ENCODE peak calls at places on chromosomes 6 and 20, in seven cellular contexts. E is H1, D is mesenchymal stem cell, O is H9, U is neuronal stem cell, A is mesendoderm, T is trophoblast cell. L is an unnamed sample.

GRCh38 chr6:147179809-147180208 is 24.4 kb upstream of the STXBP5 start:
- DNase-seq in U (no peak), T (no peak), D (no peak), A (no peak), O (no peak), E (no peak), L (no peak)

GRCh38 chr6:131013495-131013894 is 49.5 kb downstream of the EPB41L2 start:
- DNase-seq in E (no peak), O (no peak), U (no peak), D (peak; percentile 76), T (no peak), A (no peak), L (peak; percentile 88)

GRCh38 chr20:37915800-37916570 is 13.1 kb downstream of the VSTM2L start:
- DNase-seq in E (peak; percentile 77), U (no peak), O (peak; percentile 65), D (no peak), T (no peak), A (peak; percentile 84), L (no peak)

GRCh38 chr6:75429304-75429703 is 64.3 kb downstream of the FILIP1 start:
- DNase-seq in T (no peak), D (no peak), A (no peak), E (no peak), U (no peak), O (no peak), L (no peak)

GRCh38 chr20:43778375-43778774 is 51.6 kb upstream of the GTSF1L start:
- DNase-seq in D (no peak), E (no peak), T (no peak), O (no peak), A (no peak), U (no peak), L (no peak)

GRCh38 chr20:3177746-3178477 is 4.6 kb upstream of the LZTS3 start:
- DNase-seq in E (no peak), O (no peak), D (no peak), U (no peak), A (no peak), T (no peak), L (no peak)

GRCh38 chr6:135686784-135687301 is 164.7 kb upstream of the PDE7B start:
- DNase-seq in U (no peak), D (peak; percentile 32), E (no peak), T (no peak), O (no peak), A (no peak), L (peak; percentile 60)

GRCh38 chr6:37177083-37177949 is 7.4 kb downstream of the PIM1 start:
- DNase-seq in U (no peak), A (peak; percentile 12), T (no peak), E (no peak), D (no peak), O (no peak), L (no peak)

GRCh38 chr20:12166053-12166717 is 248.5 kb downstream of the BTBD3 start:
- DNase-seq in E (no peak), O (no peak), D (peak; percentile 89), A (no peak), T (peak; percentile 1), U (no peak), L (peak; percentile 95)

GRCh38 chr20:54477134-54477533 is 1.7 kb downstream of the DOK5 start:
- DNase-seq in T (no peak), E (no peak), A (no peak), D (no peak), U (no peak), O (no peak), L (no peak)

GRCh38 chr6:101489456-101489855 is 95.9 kb downstream of the GRIK2 start:
- DNase-seq in D (no peak), E (no peak), O (no peak), A (no peak), U (no peak), T (no peak), L (no peak)

GRCh38 chr6:149452062-149452939 is 32.5 kb downstream of the ZC3H12D start:
- DNase-seq in D (no peak), U (no peak), E (no peak), O (no peak), A (no peak), T (no peak), L (no peak)

GRCh38 chr6:170127151-170127550 is 163.7 kb downstream of the DLL1 start:
- DNase-seq in U (no peak), O (no peak), T (no peak), E (peak; percentile 26), A (no peak), D (no peak), L (no peak)

DNA sequence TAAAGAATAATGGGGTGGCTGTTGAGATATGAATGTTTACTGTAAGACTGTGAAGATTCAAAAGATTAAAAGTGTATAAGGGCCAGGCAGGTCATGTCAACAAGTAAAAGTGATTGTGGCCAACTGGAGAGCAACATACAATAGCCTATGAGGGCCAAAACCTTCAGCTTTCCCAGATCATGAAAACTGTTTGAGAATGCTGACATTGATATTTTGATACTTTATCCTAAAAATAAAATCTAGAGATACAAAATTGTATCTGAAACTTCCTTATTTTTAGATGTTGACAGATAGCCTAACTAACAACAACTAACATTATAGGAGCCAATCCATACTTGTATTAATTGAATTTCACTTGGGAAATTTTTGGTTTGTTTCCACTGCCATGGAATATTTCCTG is 70.3 kb upstream of the PAK5 start:
- DNase-seq in O (no peak), E (no peak), A (no peak), U (no peak), T (no peak), D (no peak), L (no peak)
- H2BK120ac ChIP-seq in O (no peak overlapping the region), E (no peak overlapping the region), A (no peak overlapping the region), U (no peak overlapping the region), T (no peak overlapping the region), D (no peak overlapping the region), L (no peak overlapping the region)

DNA sequence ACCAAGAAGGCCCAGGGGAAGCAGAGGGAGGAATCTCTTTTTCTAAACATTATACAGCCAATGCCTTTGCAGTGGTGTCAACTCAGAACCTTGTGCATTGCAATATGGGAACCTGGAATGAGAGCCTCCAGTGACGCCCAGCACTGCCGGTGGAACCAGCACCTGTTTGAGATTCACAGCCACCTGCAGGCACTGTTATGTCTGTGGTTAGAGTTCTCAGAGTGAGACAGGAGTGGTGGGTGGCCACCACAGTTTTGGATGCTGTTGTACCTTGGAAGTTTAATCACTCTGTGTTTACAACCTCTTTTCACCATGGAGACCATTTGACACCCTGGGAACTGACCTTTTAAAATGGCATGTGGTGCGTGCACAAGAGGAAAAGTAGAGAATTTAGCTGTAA is 185.3 kb upstream of the KCNG1 start:
- DNase-seq in D (no peak), T (no peak), A (no peak), U (no peak), O (peak; percentile 20), E (no peak), L (no peak)
- H2BK5ac ChIP-seq in D (no peak overlapping the region), T (no peak overlapping the region), A (no peak overlapping the region), U (no peak overlapping the region), O (no peak overlapping the region), E (no peak overlapping the region), L (no peak overlapping the region)

DNA sequence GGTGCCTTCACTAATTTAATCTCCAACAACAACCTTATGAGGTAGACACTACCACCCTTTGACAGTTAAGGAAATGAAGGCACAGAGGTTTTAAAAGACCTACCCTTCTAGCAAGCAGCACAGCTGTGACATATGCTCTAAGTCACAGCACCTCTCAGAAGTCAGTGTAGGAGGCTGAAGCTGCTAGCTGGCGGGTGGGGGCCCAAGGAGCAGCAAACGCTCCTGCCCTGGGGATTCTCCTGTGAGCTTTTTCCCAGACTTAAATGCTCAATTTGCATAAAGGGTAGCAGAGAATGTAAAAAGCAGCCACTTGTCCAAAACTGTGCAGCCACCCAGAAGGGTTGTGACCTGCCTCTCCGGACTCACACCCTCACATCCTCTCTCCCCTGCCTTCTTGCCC is 23.4 kb upstream of the ARMC12 start:
- DNase-seq in O (no peak), D (no peak), A (no peak), U (no peak), T (no peak), E (no peak), L (no peak)
- H3K27ac ChIP-seq in O (no peak overlapping the region), D (no peak overlapping the region), A (no peak overlapping the region), U (no peak overlapping the region), T (no peak overlapping the region), E (no peak overlapping the region), L (no peak overlapping the region)

GRCh38 chr20:21713901-21714296 is 8.4 kb downstream of the PAX1 start:
- DNase-seq in A (no peak), D (no peak), T (no peak), U (no peak), O (peak; percentile 65), E (no peak), L (no peak)
- H2BK120ac ChIP-seq in A (no peak overlapping the region), D (no peak overlapping the region), T (no peak overlapping the region), U (no peak overlapping the region), O (no peak overlapping the region), E (no peak overlapping the region), L (no peak overlapping the region)

L was measured in IMR-90.